ENCODE peak calls at places on chromosomes 13 and 19, in eight cellular contexts. One of them, this sample, is unnamed.

GRCh38 chr13:25429466-25429865 is 57.7 kb downstream of the ATP8A2 start:
- DNase-seq in A673: no peak
- DNase-seq in cardiac muscle cell: no peak
- DNase-seq in ovary: no peak
- DNase-seq in WERI-Rb-1: no peak
- DNase-seq in heart left ventricle: no peak
- DNase-seq in psoas muscle: no peak
- DNase-seq in lung: no peak
- DNase-seq in this sample: no peak

GRCh38 chr19:28042516-28042915 is 1170.4 kb downstream of the UQCRFS1 start:
- DNase-seq in A673: no peak
- DNase-seq in cardiac muscle cell: no peak
- DNase-seq in ovary: no peak
- DNase-seq in WERI-Rb-1: no peak
- DNase-seq in heart left ventricle: no peak
- DNase-seq in psoas muscle: no peak
- DNase-seq in lung: no peak
- DNase-seq in this sample: no peak

GRCh38 chr19:1524206-1524971 is 512 bp downstream of the PLK5 start:
- DNase-seq in A673: no peak
- DNase-seq in cardiac muscle cell: no peak
- DNase-seq in ovary: no peak
- DNase-seq in WERI-Rb-1: no peak
- DNase-seq in heart left ventricle: no peak
- DNase-seq in psoas muscle: no peak
- DNase-seq in lung: no peak
- DNase-seq in this sample: no peak

GRCh38 chr19:47035127-47035494 is 13.3 kb downstream of the TMEM160 start:
- DNase-seq in A673: peak; percentile 71
- DNase-seq in cardiac muscle cell: no peak
- DNase-seq in ovary: no peak
- DNase-seq in WERI-Rb-1: peak; percentile 74
- DNase-seq in heart left ventricle: no peak
- DNase-seq in psoas muscle: no peak
- DNase-seq in lung: no peak
- DNase-seq in this sample: no peak

GRCh38 chr13:30120133-30120822 is 187.1 kb downstream of the KATNAL1 start:
- DNase-seq in A673: no peak
- DNase-seq in cardiac muscle cell: no peak
- DNase-seq in ovary: no peak
- DNase-seq in WERI-Rb-1: no peak
- DNase-seq in heart left ventricle: no peak
- DNase-seq in psoas muscle: no peak
- DNase-seq in lung: no peak
- DNase-seq in this sample: no peak

GRCh38 chr13:111505175-111505777 is 184.8 kb downstream of the TEX29 start:
- DNase-seq in A673: peak; percentile 49
- DNase-seq in cardiac muscle cell: no peak
- DNase-seq in ovary: no peak
- DNase-seq in WERI-Rb-1: peak; percentile 41
- DNase-seq in heart left ventricle: no peak
- DNase-seq in psoas muscle: no peak
- DNase-seq in lung: no peak
- DNase-seq in this sample: no peak

GRCh38 chr13:44465318-44465717 is 91.7 kb downstream of the SERP2 start:
- DNase-seq in A673: no peak
- DNase-seq in cardiac muscle cell: no peak
- DNase-seq in ovary: no peak
- DNase-seq in WERI-Rb-1: no peak
- DNase-seq in heart left ventricle: no peak
- DNase-seq in psoas muscle: no peak
- DNase-seq in lung: no peak
- DNase-seq in this sample: no peak

GRCh38 chr13:37164635-37165034 is 59.2 kb upstream of the CSNK1A1L start:
- DNase-seq in A673: no peak
- DNase-seq in cardiac muscle cell: no peak
- DNase-seq in ovary: no peak
- DNase-seq in WERI-Rb-1: no peak
- DNase-seq in heart left ventricle: no peak
- DNase-seq in psoas muscle: no peak
- DNase-seq in lung: no peak
- DNase-seq in this sample: no peak

GRCh38 chr19:14114854-14115253 is 2.7 kb downstream of the PRKACA start:
- DNase-seq in A673: no peak
- DNase-seq in cardiac muscle cell: peak; percentile 39
- DNase-seq in ovary: no peak
- DNase-seq in WERI-Rb-1: peak; percentile 51
- DNase-seq in heart left ventricle: peak; percentile 85
- DNase-seq in psoas muscle: peak; percentile 86
- DNase-seq in lung: peak; percentile 54
- DNase-seq in this sample: no peak

GRCh38 chr13:24396821-24397220 is 87.4 kb downstream of the C1QTNF9 start:
- DNase-seq in A673: no peak
- DNase-seq in cardiac muscle cell: no peak
- DNase-seq in ovary: no peak
- DNase-seq in WERI-Rb-1: no peak
- DNase-seq in heart left ventricle: no peak
- DNase-seq in psoas muscle: no peak
- DNase-seq in lung: no peak
- DNase-seq in this sample: no peak

GRCh38 chr13:98307744-98308524 is 130.9 kb upstream of the RNF113B start:
- DNase-seq in A673: no peak
- DNase-seq in cardiac muscle cell: peak; percentile 68
- DNase-seq in ovary: peak; percentile 39
- DNase-seq in WERI-Rb-1: peak; percentile 83
- DNase-seq in heart left ventricle: no peak
- DNase-seq in psoas muscle: no peak
- DNase-seq in lung: no peak
- DNase-seq in this sample: no peak

GRCh38 chr19:10292206-10292788 is 2.5 kb downstream of the ICAM5 start:
- DNase-seq in A673: peak; percentile 88
- DNase-seq in cardiac muscle cell: peak; percentile 85
- DNase-seq in ovary: peak; percentile 60
- DNase-seq in WERI-Rb-1: peak; percentile 99
- DNase-seq in heart left ventricle: peak; percentile 92
- DNase-seq in psoas muscle: peak; percentile 85
- DNase-seq in lung: peak; percentile 92
- DNase-seq in this sample: no peak

GRCh38 chr19:19562665-19563347 is 24.7 kb downstream of the CILP2 start:
- DNase-seq in A673: no peak
- DNase-seq in cardiac muscle cell: no peak
- DNase-seq in ovary: no peak
- DNase-seq in WERI-Rb-1: no peak
- DNase-seq in heart left ventricle: peak; percentile 42
- DNase-seq in psoas muscle: no peak
- DNase-seq in lung: no peak
- DNase-seq in this sample: no peak

GRCh38 chr19:7550987-7551761 is 15.7 kb downstream of the PNPLA6 start:
- DNase-seq in A673: peak; percentile 73
- DNase-seq in cardiac muscle cell: peak; percentile 83
- DNase-seq in ovary: peak; percentile 78
- DNase-seq in WERI-Rb-1: peak; percentile 80
- DNase-seq in heart left ventricle: no peak
- DNase-seq in psoas muscle: peak; percentile 90
- DNase-seq in lung: peak; percentile 88
- DNase-seq in this sample: peak; percentile 27

GRCh38 chr19:15283141-15283885 is 49.0 kb downstream of the BRD4 start:
- DNase-seq in A673: no peak
- DNase-seq in cardiac muscle cell: peak; percentile 75
- DNase-seq in ovary: no peak
- DNase-seq in WERI-Rb-1: no peak
- DNase-seq in heart left ventricle: no peak
- DNase-seq in psoas muscle: peak; percentile 91
- DNase-seq in lung: no peak
- DNase-seq in this sample: peak; percentile 46

GRCh38 chr13:107960301-107960700 is 255.0 kb downstream of the LIG4 start:
- DNase-seq in A673: no peak
- DNase-seq in cardiac muscle cell: no peak
- DNase-seq in ovary: no peak
- DNase-seq in WERI-Rb-1: no peak
- DNase-seq in heart left ventricle: no peak
- DNase-seq in psoas muscle: no peak
- DNase-seq in lung: no peak
- DNase-seq in this sample: no peak

GRCh38 chr19:44228318-44228717 is 16.0 kb downstream of the ZNF227 start:
- DNase-seq in A673: no peak
- DNase-seq in cardiac muscle cell: no peak
- DNase-seq in ovary: no peak
- DNase-seq in WERI-Rb-1: no peak
- DNase-seq in heart left ventricle: no peak
- DNase-seq in psoas muscle: no peak
- DNase-seq in lung: no peak
- DNase-seq in this sample: no peak

GRCh38 chr13:45108716-45109706 is 11.3 kb upstream of the GTF2F2 start:
- DNase-seq in A673: no peak
- DNase-seq in cardiac muscle cell: peak; percentile 46
- DNase-seq in ovary: no peak
- DNase-seq in WERI-Rb-1: no peak
- DNase-seq in heart left ventricle: no peak
- DNase-seq in psoas muscle: no peak
- DNase-seq in lung: no peak
- DNase-seq in this sample: peak; percentile 40

GRCh38 chr13:47621931-47622330 is 379.1 kb downstream of the SUCLA2 start:
- DNase-seq in A673: no peak
- DNase-seq in cardiac muscle cell: peak; percentile 73
- DNase-seq in ovary: no peak
- DNase-seq in WERI-Rb-1: no peak
- DNase-seq in heart left ventricle: no peak
- DNase-seq in psoas muscle: no peak
- DNase-seq in lung: no peak
- DNase-seq in this sample: peak; percentile 3

GRCh38 chr19:33767898-33768413 is 28.7 kb upstream of the KCTD15 start:
- DNase-seq in A673: peak; percentile 49
- DNase-seq in cardiac muscle cell: peak; percentile 33
- DNase-seq in ovary: no peak
- DNase-seq in WERI-Rb-1: no peak
- DNase-seq in heart left ventricle: no peak
- DNase-seq in psoas muscle: no peak
- DNase-seq in lung: no peak
- DNase-seq in this sample: no peak

GRCh38 chr19:425056-425455 is 16.1 kb upstream of the C2CD4C start:
- DNase-seq in A673: no peak
- DNase-seq in cardiac muscle cell: no peak
- DNase-seq in ovary: no peak
- DNase-seq in WERI-Rb-1: no peak
- DNase-seq in heart left ventricle: peak; percentile 56
- DNase-seq in psoas muscle: no peak
- DNase-seq in lung: no peak
- DNase-seq in this sample: no peak

GRCh38 chr19:18700501-18701249 is 17.2 kb downstream of the CRTC1 start:
- DNase-seq in A673: peak; percentile 94
- DNase-seq in cardiac muscle cell: peak; percentile 53
- DNase-seq in ovary: peak; percentile 69
- DNase-seq in WERI-Rb-1: peak; percentile 93
- DNase-seq in heart left ventricle: peak; percentile 88
- DNase-seq in psoas muscle: peak; percentile 92
- DNase-seq in lung: peak; percentile 81
- DNase-seq in this sample: peak; percentile 33

GRCh38 chr13:85603735-85604134 is 195.5 kb downstream of the SLITRK6 start:
- DNase-seq in A673: no peak
- DNase-seq in cardiac muscle cell: no peak
- DNase-seq in ovary: no peak
- DNase-seq in WERI-Rb-1: no peak
- DNase-seq in heart left ventricle: no peak
- DNase-seq in psoas muscle: no peak
- DNase-seq in lung: no peak
- DNase-seq in this sample: no peak

GRCh38 chr19:38400361-38400760 is 2.5 kb upstream of the FAM98C start:
- DNase-seq in A673: no peak
- DNase-seq in cardiac muscle cell: no peak
- DNase-seq in ovary: no peak
- DNase-seq in WERI-Rb-1: no peak
- DNase-seq in heart left ventricle: no peak
- DNase-seq in psoas muscle: no peak
- DNase-seq in lung: no peak
- DNase-seq in this sample: no peak

GRCh38 chr13:35388979-35389378 is 87.5 kb downstream of the MAB21L1 start:
- DNase-seq in A673: no peak
- DNase-seq in cardiac muscle cell: peak; percentile 47
- DNase-seq in ovary: no peak
- DNase-seq in WERI-Rb-1: no peak
- DNase-seq in heart left ventricle: no peak
- DNase-seq in psoas muscle: no peak
- DNase-seq in lung: no peak
- DNase-seq in this sample: peak; percentile 6
- TF ChIP-seq CTCF in A673: no peak
- TF ChIP-seq CTCF in cardiac muscle cell: no peak
- TF ChIP-seq CTCF in ovary: no peak
- TF ChIP-seq CTCF in WERI-Rb-1: no peak
- TF ChIP-seq CTCF in heart left ventricle: no peak
- TF ChIP-seq CTCF in psoas muscle: no peak
- TF ChIP-seq CTCF in lung: no peak
- TF ChIP-seq CTCF in this sample: no peak

GRCh38 chr19:49690656-49691242 is at the start of gene CPT1C:
- DNase-seq in A673: peak; percentile 95
- DNase-seq in cardiac muscle cell: peak; percentile 83
- DNase-seq in ovary: peak; percentile 82
- DNase-seq in WERI-Rb-1: peak; percentile 95
- DNase-seq in heart left ventricle: peak; percentile 86
- DNase-seq in psoas muscle: peak; percentile 79
- DNase-seq in lung: peak; percentile 67
- DNase-seq in this sample: peak; percentile 70
- H3K27ac ChIP-seq in A673: peak within 1 kb of the TSS; percentile 47
- H3K27ac ChIP-seq in cardiac muscle cell: peak within 1 kb of the TSS; percentile 41
- H3K27ac ChIP-seq in ovary: peak within 1 kb of the TSS; percentile 8
- H3K27ac ChIP-seq in WERI-Rb-1: peak within 1 kb of the TSS; percentile 91
- H3K27ac ChIP-seq in heart left ventricle: peak within 1 kb of the TSS; percentile 85
- H3K27ac ChIP-seq in psoas muscle: no peak within 1 kb of the TSS
- H3K27ac ChIP-seq in lung: peak within 1 kb of the TSS; percentile 77
- H3K27ac ChIP-seq in this sample: no peak within 1 kb of the TSS

GRCh38 chr19:3762130-3762473 is 380 bp upstream of the MRPL54 start:
- DNase-seq in A673: no peak
- DNase-seq in cardiac muscle cell: no peak
- DNase-seq in ovary: no peak
- DNase-seq in WERI-Rb-1: no peak
- DNase-seq in heart left ventricle: no peak
- DNase-seq in psoas muscle: no peak
- DNase-seq in lung: no peak
- DNase-seq in this sample: no peak
- H3K4me3 ChIP-seq in A673: peak overlapping the region; percentile 100
- H3K4me3 ChIP-seq in cardiac muscle cell: peak overlapping the region; percentile 74
- H3K4me3 ChIP-seq in ovary: no peak overlapping the region
- H3K4me3 ChIP-seq in WERI-Rb-1: peak overlapping the region; percentile 63
- H3K4me3 ChIP-seq in heart left ventricle: peak overlapping the region; percentile 87
- H3K4me3 ChIP-seq in psoas muscle: peak overlapping the region; percentile 92
- H3K4me3 ChIP-seq in lung: no peak overlapping the region
- H3K4me3 ChIP-seq in this sample: no peak overlapping the region

DNA sequence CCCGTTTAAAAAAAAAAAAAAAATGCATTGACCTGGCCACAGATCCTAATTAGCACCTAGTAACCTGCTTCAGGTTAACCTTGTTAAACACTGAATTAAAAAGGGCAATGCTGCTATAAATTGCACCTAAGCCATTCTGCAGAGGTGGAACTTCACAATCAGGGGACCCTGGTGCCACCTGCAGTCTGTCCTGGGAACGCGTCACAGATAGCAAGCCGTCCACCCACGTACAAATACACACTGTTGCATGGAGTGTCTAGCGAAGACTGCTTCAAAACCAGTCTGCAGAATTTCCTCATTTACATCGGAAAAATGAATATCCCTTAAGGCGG is 169.3 kb downstream of the COL4A1 start:
- DNase-seq in A673: peak; percentile 62
- DNase-seq in cardiac muscle cell: peak; percentile 30
- DNase-seq in ovary: no peak
- DNase-seq in WERI-Rb-1: peak; percentile 86
- DNase-seq in heart left ventricle: no peak
- DNase-seq in psoas muscle: no peak
- DNase-seq in lung: no peak
- DNase-seq in this sample: peak; percentile 56
- TF ChIP-seq CTCF in A673: peak; percentile 57
- TF ChIP-seq CTCF in cardiac muscle cell: peak; percentile 9
- TF ChIP-seq CTCF in ovary: no peak
- TF ChIP-seq CTCF in WERI-Rb-1: peak; percentile 92
- TF ChIP-seq CTCF in heart left ventricle: peak; percentile 54
- TF ChIP-seq CTCF in psoas muscle: peak; percentile 27
- TF ChIP-seq CTCF in lung: peak; percentile 20
- TF ChIP-seq CTCF in this sample: peak; percentile 23

This sample was measured in brain microvascular endothelial cell.